ENCODE peak calls at places on chromosomes 12 and 14, in nine cellular contexts. F is uterus, E is tibial nerve, P is right lobe of liver, Q is stomach, G is transverse colon, O is breast epithelium, W is HepG2, S is endothelial cell of umbilical vein. C is an unnamed sample. For H3K27me3, the result is how much of the 10 kb centered on the place peaks cover.

GRCh38 chr14:55715889-55716288 is 135.9 kb downstream of the KTN1 start:
- DNase-seq in Q (no peak), G (no peak), S (no peak), P (no peak), E (peak), O (peak), F (no peak), W (no peak), C (no peak)

GRCh38 chr14:89814126-89814525 is 140.4 kb downstream of the EFCAB11 start:
- DNase-seq in G (no peak), E (no peak), O (no peak), P (no peak), Q (no peak), F (no peak), W (no peak), S (no peak), C (no peak)

GRCh38 chr12:51973560-51973959 is 22.1 kb downstream of the ACVR1B start:
- DNase-seq in G (no peak), P (no peak), F (no peak), O (no peak), S (peak), W (no peak), Q (no peak), E (no peak), C (no peak)

GRCh38 chr14:106843951-106844483 is 1317.6 kb downstream of the TMEM121 start:
- DNase-seq in W (no peak), G (peak), E (peak), P (no peak), Q (peak), O (peak), S (no peak), F (peak), C (peak)

GRCh38 chr14:92352158-92352985 is 29.4 kb downstream of the SLC24A4 start:
- DNase-seq in G (no peak), F (no peak), P (no peak), W (peak), S (no peak), E (no peak), O (no peak), Q (no peak), C (no peak)

GRCh38 chr12:109915171-109916040 is 15.3 kb downstream of the TCHP start:
- DNase-seq in P (no peak), O (peak), Q (no peak), F (no peak), E (no peak), W (no peak), S (no peak), G (no peak), C (no peak)

GRCh38 chr12:54000105-54000773 is at the start of gene HOXC9:
- DNase-seq in P (no peak), W (no peak), O (no peak), G (no peak), S (peak), Q (no peak), E (no peak), F (no peak), C (peak)

GRCh38 chr12:18966927-18967326 is 162.6 kb upstream of the PLEKHA5 start:
- DNase-seq in W (no peak), Q (no peak), O (no peak), P (no peak), F (no peak), S (no peak), E (no peak), G (no peak), C (no peak)

GRCh38 chr12:49882248-49882850 is 21.4 kb downstream of the FAIM2 start:
- DNase-seq in F (no peak), E (no peak), W (no peak), Q (no peak), P (peak), S (no peak), G (no peak), O (no peak), C (no peak)

DNA sequence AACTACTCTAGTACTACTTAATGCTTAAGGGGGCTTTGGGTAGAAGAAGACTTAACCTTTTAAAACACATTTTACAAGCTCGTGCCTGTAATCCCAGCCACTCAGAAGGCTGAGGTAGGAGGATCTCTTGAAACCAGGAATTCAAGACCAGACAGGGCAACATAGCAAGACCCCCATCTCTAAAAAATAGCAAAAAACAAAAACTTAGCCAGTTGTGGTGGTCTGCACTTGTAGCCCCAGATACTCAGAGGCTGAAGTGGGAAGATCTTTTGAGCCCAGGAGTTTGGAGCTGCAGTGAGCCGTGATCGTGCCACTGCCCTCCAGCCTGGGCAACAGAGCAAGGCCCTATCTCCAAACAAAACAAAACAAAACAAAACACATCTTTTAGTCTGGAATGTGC is 39.7 kb upstream of the PARP11 start:
- DNase-seq in Q (no peak), G (no peak), E (no peak), O (no peak), W (no peak), F (no peak), S (no peak), P (no peak), C (no peak)
- TF ChIP-seq POLR2A in Q (no peak), G (no peak), E (no peak), O (no peak), W (no peak), F (no peak), S (no peak), P (no peak), C (no peak)

DNA sequence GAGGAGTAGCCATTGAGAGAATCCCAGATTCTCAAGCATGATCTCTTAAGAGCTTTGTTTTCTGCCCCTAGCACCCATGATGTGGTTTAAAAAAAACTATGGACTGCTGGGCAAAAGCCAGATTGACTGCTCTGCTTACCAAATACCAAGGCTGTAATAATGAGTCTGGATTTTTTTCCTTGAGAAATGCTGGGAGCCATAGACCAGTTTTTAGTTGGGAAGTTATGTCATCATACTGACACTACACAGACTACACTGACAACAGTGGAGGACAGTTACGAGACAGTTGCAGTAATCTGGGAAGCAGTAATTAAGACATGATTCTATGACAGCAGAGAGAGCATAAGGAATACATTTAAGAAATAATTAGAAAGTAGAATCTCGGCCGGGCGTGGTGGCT is 35.8 kb downstream of the SPATA7 start:
- DNase-seq in G (no peak), W (no peak), P (no peak), Q (no peak), O (no peak), F (no peak), E (no peak), S (no peak), C (no peak)
- H3K4me3 ChIP-seq in G (no peak), W (no peak), P (no peak), Q (no peak), O (no peak), F (no peak), E (no peak), S (no peak), C (no peak)

DNA sequence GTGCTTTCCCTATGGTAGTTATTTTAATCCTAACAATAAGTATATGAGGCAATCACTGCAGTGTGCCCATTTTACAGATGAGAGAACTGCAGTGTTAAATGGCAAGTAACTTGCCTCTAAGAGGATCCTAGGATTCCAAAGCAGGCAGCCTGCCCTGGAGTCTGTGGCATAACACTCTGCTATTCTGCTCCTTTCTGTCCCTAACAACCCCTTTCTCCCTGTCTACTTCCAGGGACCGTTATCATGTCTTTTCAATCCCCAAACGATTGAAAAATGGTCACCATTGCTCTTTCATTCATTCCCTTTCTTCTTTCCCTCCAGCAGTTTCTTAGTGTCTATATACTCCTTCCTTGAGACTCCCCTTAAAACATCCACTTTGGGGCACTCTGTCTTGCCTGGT is 1.3 kb upstream of the ANO2 start:
- DNase-seq in G (no peak), S (no peak), O (no peak), W (no peak), F (no peak), E (no peak), P (no peak), Q (no peak), C (no peak)
- H3K27me3 ChIP-seq in G (under half), S (under half), O (under half), W (under half), F (under half), E (under half), P (under half), Q (half or more), C (under half)

DNA sequence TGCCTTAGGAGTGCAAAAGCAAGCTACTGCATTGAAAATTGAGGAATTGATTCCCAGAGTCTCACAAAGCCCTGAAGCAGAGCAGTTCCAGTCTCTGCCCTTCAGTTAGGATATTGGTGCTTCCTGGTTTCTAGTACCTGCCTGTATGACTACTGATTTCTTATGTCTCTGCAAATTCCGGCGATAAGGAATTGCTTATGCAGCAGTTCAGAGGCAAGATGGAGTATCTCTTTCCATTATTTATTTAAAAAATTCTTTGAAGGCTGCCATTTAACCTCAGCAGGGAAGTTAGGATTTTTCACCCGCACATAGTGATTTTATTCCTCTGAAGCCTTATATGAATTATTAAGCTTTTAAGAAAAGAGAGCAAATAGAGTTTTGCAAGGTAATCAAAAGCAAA is 184.9 kb upstream of the SSTR1 start:
- DNase-seq in O (no peak), G (no peak), E (no peak), Q (no peak), P (no peak), F (no peak), W (no peak), S (no peak), C (no peak)
- TF ChIP-seq POLR2A in O (no peak), G (no peak), E (no peak), Q (no peak), P (no peak), F (no peak), W (no peak), S (no peak), C (no peak)

GRCh38 chr12:79935021-79935623 is at the start of gene PPP1R12A:
- DNase-seq in P (peak), F (peak), G (peak), E (peak), W (peak), Q (peak), S (peak), O (peak), C (peak)

GRCh38 chr12:79934309-79935020 is 432 bp downstream of the PPP1R12A start:
- DNase-seq in Q (peak), E (peak), O (peak), W (peak), G (no peak), F (peak), S (no peak), P (peak), C (peak)

GRCh38 chr12:79938843-79939242 is 3.9 kb upstream of the PPP1R12A start:
- DNase-seq in E (no peak), S (no peak), F (no peak), P (no peak), W (no peak), G (no peak), Q (no peak), O (no peak), C (no peak)

GRCh38 chr12:79935624-79936040 is 735 bp upstream of the PPP1R12A start:
- DNase-seq in P (no peak), O (no peak), E (peak), F (no peak), S (no peak), W (peak), Q (no peak), G (peak), C (no peak)

GRCh38 chr12:79936670-79937069 is 1.8 kb upstream of the PPP1R12A start:
- DNase-seq in G (no peak), S (peak), P (no peak), Q (no peak), E (no peak), W (no peak), O (no peak), F (no peak), C (no peak)
- H3K4me3 ChIP-seq in G (no peak), S (no peak), P (no peak), Q (peak), E (no peak), W (peak), O (no peak), F (no peak), C (peak)

GRCh38 chr14:74348735-74349463 is 628 bp downstream of the VRTN start:
- DNase-seq in F (no peak), W (no peak), G (no peak), Q (no peak), P (no peak), S (no peak), O (no peak), E (no peak), C (no peak)
- H3K27me3 ChIP-seq in F (under half), W (under half), G (under half), Q (under half), P (under half), S (under half), O (under half), E (under half), C (under half)